ENCODE peak calls at places on chromosomes 4 and X, in eight cellular contexts. B, D, P, E, S, X, J and T are unnamed samples.

GRCh38 chrX:144732588-144732987 is 514.7 kb upstream of the SPANXN1 start:
- DNase-seq in D (no peak), B (no peak), E (no peak), X (no peak), J (no peak), P (no peak), S (no peak), T (no peak)

GRCh38 chrX:17597836-17598434 is 139.4 kb upstream of the SCML1 start:
- DNase-seq in B (no peak), E (peak), J (peak), D (peak), P (no peak), S (peak), X (peak), T (no peak)

GRCh38 chr4:60683953-60684352 is 516.2 kb upstream of the ADGRL3 start:
- DNase-seq in P (no peak), D (no peak), S (no peak), B (no peak), X (no peak), J (no peak), E (no peak), T (no peak)

GRCh38 chrX:18291006-18291545 is 63.4 kb downstream of the SCML2 start:
- DNase-seq in B (no peak), E (no peak), P (no peak), D (no peak), X (no peak), S (no peak), J (no peak), T (no peak)

GRCh38 chrX:131068945-131069719 is 11.0 kb downstream of the ARHGAP36 start:
- DNase-seq in S (no peak), D (no peak), E (no peak), B (peak), P (peak), J (no peak), X (no peak), T (no peak)

GRCh38 chr4:44916406-44916805 is 190.1 kb upstream of the GNPDA2 start:
- DNase-seq in S (no peak), E (no peak), J (no peak), D (no peak), X (no peak), P (no peak), B (no peak), T (no peak)

GRCh38 chrX:49071877-49072711 is 1.7 kb downstream of the PRAF2 start:
- DNase-seq in J (peak), S (peak), P (no peak), X (peak), B (no peak), E (peak), D (peak), T (peak)

GRCh38 chrX:134999469-134999868 is 8.7 kb downstream of the SMIM10 start:
- DNase-seq in P (peak), B (peak), J (no peak), D (no peak), S (no peak), X (no peak), E (no peak), T (no peak)

GRCh38 chr4:137238456-137238855 is 293.8 kb downstream of the PCDH18 start:
- DNase-seq in D (no peak), E (no peak), J (no peak), X (no peak), P (no peak), B (no peak), S (no peak), T (no peak)

GRCh38 chrX:115561605-115562491 is 874 bp downstream of the PLS3 start:
- DNase-seq in S (peak), J (no peak), X (peak), E (peak), P (no peak), D (peak), B (peak), T (peak)

GRCh38 chr4:143335979-143336827 is 473 bp upstream of the GAB1 start:
- DNase-seq in J (peak), P (no peak), D (peak), E (peak), S (peak), X (peak), B (peak), T (no peak)

GRCh38 chrX:72306085-72306801 is 529 bp upstream of the CITED1 start:
- DNase-seq in X (no peak), J (no peak), D (no peak), P (no peak), B (peak), E (no peak), S (no peak), T (no peak)

GRCh38 chr4:121168446-121168845 is 4.3 kb upstream of the TNIP3 start:
- DNase-seq in X (no peak), P (no peak), S (no peak), J (no peak), D (no peak), E (no peak), B (no peak), T (no peak)

DNA sequence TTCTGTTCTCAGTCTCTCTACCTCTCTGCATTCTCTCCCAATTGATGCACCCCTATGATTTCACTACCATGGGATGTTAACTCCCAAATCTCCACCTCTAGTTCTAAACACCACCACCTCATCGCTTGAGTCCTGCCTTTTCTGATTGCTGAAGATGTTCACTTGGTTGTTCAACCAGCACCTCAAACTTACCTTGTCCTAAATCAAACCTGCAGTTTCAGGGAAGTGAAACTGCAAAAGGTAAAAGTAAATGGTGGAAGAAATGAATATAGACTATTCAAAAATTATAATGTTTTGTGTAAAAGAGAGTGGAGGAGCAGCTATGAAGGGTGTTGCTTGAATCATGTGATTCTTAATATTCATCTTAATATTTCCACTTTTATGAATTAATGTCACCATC is 91.0 kb downstream of the PDE5A start:
- DNase-seq in D (no peak), P (no peak), J (no peak), S (no peak), X (no peak), B (no peak), E (no peak), T (no peak)
- H3K27ac ChIP-seq in D (no peak), P (no peak), J (no peak), S (no peak), X (no peak), B (no peak), E (no peak), T (no peak)

GRCh38 chrX:345020-345925 is 26.7 kb upstream of the GTPBP6 start:
- DNase-seq in E (no peak), B (no peak), X (peak), P (no peak), D (peak), J (no peak), S (no peak), T (no peak)
- H3K4me3 ChIP-seq in E (no peak), B (no peak), X (no peak), P (no peak), D (no peak), J (no peak), S (no peak), T (no peak)

GRCh38 chr4:185179488-185179887 is 24.3 kb downstream of the CFAP97 start:
- DNase-seq in P (no peak), S (no peak), X (no peak), D (no peak), E (no peak), J (no peak), B (no peak), T (no peak)
- H3K27ac ChIP-seq in P (no peak), S (no peak), X (no peak), D (no peak), E (no peak), J (no peak), B (no peak), T (no peak)

DNA sequence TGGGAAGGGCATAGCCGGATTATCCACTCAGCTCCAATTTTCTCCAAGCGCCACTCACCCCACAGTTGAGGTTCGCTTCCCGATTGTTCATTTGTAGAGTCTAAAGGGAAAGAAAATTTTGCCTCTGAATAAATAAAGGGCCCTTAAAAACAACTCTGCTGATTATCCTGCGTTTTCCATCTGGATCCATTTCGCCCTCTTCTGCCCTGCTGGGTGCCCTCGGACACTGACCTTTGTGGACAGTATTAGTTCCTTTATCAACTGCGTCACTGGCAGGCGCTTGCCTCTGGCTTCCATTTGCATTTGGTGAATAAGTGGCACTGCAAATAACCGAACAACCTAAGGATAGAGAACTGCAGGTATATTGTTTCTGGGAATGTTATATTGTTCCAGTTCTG is 10.1 kb downstream of the GSX2 start:
- DNase-seq in E (no peak), B (no peak), S (no peak), X (no peak), P (no peak), J (no peak), D (no peak), T (no peak)
- H3K4me3 ChIP-seq in E (no peak), B (no peak), S (no peak), X (peak), P (no peak), J (peak), D (peak), T (no peak)

DNA sequence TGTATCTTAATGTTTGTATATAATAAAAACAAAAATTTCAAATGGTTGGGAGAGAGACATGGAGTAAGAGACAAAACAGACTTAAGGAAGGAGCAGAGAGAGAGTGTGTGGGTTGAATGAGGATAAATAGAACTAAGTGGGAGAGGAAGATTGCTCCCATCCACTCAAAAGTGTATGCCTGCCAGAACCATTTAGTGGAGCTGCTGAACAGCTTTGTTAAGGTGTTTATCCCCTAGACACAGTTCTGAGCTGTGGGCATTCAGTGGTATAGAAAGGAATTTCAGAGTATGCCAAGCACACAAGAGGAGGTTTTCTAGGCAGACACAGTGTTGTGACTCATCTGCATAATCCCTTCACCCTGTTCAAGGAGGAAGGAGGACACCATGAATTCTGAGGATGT is 508.6 kb upstream of the EPHA5 start:
- DNase-seq in D (no peak), S (no peak), J (no peak), P (no peak), B (no peak), E (no peak), X (no peak), T (no peak)
- H3K27ac ChIP-seq in D (no peak), S (no peak), J (no peak), P (no peak), B (no peak), E (no peak), X (no peak), T (no peak)

GRCh38 chrX:2584216-2584615 is 83.4 kb upstream of the DHRSX start:
- DNase-seq in E (no peak), J (no peak), S (no peak), B (no peak), P (no peak), X (no peak), D (no peak), T (no peak)
- H3K4me3 ChIP-seq in E (no peak), J (peak), S (no peak), B (peak), P (no peak), X (no peak), D (no peak), T (no peak)

GRCh38 chr4:82403725-82404124 is 26.5 kb downstream of the HNRNPDL start:
- DNase-seq in J (no peak), P (no peak), E (no peak), S (no peak), D (no peak), X (no peak), B (no peak), T (no peak)

GRCh38 chr4:82402196-82402775 is 28.0 kb downstream of the HNRNPDL start:
- DNase-seq in J (no peak), P (no peak), D (no peak), X (no peak), S (no peak), E (no peak), B (no peak), T (no peak)

GRCh38 chr4:82398263-82398662 is 24.5 kb upstream of the HNRNPD start:
- DNase-seq in S (no peak), D (no peak), X (no peak), P (no peak), B (no peak), E (no peak), J (no peak), T (no peak)

GRCh38 chr4:82401600-82401999 is 27.8 kb upstream of the HNRNPD start:
- DNase-seq in J (no peak), D (no peak), X (no peak), P (no peak), E (no peak), B (no peak), S (no peak), T (no peak)
- H3K27ac ChIP-seq in J (no peak), D (no peak), X (no peak), P (no peak), E (no peak), B (no peak), S (no peak), T (no peak)

GRCh38 chr4:182257503-182257902 is 14.3 kb downstream of the TENM3 start:
- DNase-seq in X (no peak), S (no peak), E (no peak), P (no peak), D (no peak), B (no peak), J (no peak), T (no peak)
- H3K4me3 ChIP-seq in X (no peak), S (no peak), E (no peak), P (no peak), D (no peak), B (no peak), J (no peak), T (no peak)